ENCODE peak calls at places on chromosomes 13 and 19, in four cellular contexts. B, O, L and E are unnamed samples.
A peak's percentile ranks its signal among the peaks of the same experiment; 100 is the strongest.

GRCh38 chr13:44312898-44313551 is 60.6 kb upstream of the SERP2 start:
- DNase-seq in B (no peak), O (no peak), L (no peak), E (no peak)

GRCh38 chr19:1261863-1262686 is 7.1 kb upstream of the CIRBP start:
- DNase-seq in B (peak; percentile 94), O (peak; percentile 67), L (peak; percentile 79), E (peak; percentile 94)

GRCh38 chr13:105982219-105982618 is 553.2 kb downstream of the EFNB2 start:
- DNase-seq in B (peak; percentile 13), O (no peak), L (no peak), E (no peak)

GRCh38 chr13:33284016-33284415 is 1.5 kb downstream of the STARD13 start:
- DNase-seq in B (no peak), O (no peak), L (no peak), E (no peak)

GRCh38 chr13:109667754-109668360 is 118.5 kb downstream of the IRS2 start:
- DNase-seq in B (no peak), O (no peak), L (no peak), E (no peak)

GRCh38 chr19:30227661-30228112 is 144.5 kb upstream of the ZNF536 start:
- DNase-seq in B (peak; percentile 76), O (peak; percentile 67), L (peak; percentile 73), E (peak; percentile 58)

GRCh38 chr19:49594157-49595005 is 3.4 kb downstream of the PRR12 start:
- DNase-seq in B (peak; percentile 79), O (no peak), L (no peak), E (no peak)

GRCh38 chr13:38783992-38784875 is 97.4 kb downstream of the FREM2 start:
- DNase-seq in B (no peak), O (no peak), L (no peak), E (no peak)

GRCh38 chr19:33193864-33194362 is at the start of gene LRP3:
- DNase-seq in B (peak; percentile 91), O (peak; percentile 59), L (peak; percentile 59), E (peak; percentile 81)

GRCh38 chr19:12680034-12680433 is 1.6 kb downstream of the DHPS start:
- DNase-seq in B (no peak), O (no peak), L (no peak), E (no peak)

GRCh38 chr19:12656899-12657571 is 9.5 kb downstream of the MAN2B1 start:
- DNase-seq in B (no peak), O (no peak), L (no peak), E (no peak)

GRCh38 chr13:50119593-50119992 is 104.3 kb downstream of the KCNRG start:
- DNase-seq in B (no peak), O (no peak), L (no peak), E (no peak)

GRCh38 chr19:36488816-36489138 is 584 bp downstream of the ZNF566 start:
- DNase-seq in B (no peak), O (no peak), L (no peak), E (no peak)

GRCh38 chr19:35845215-35846037 is 6.9 kb downstream of the NPHS1 start:
- DNase-seq in B (peak; percentile 81), O (no peak), L (no peak), E (peak; percentile 57)

GRCh38 chr19:40754611-40755247 is 3.7 kb downstream of the SNRPA start:
- DNase-seq in B (no peak), O (no peak), L (no peak), E (peak; percentile 79)

GRCh38 chr13:36512771-36513170 is 80.5 kb downstream of the CCNA1 start:
- DNase-seq in B (no peak), O (no peak), L (no peak), E (no peak)
- H3K4me3 ChIP-seq in B (no peak overlapping the region), O (no peak overlapping the region), L (no peak overlapping the region), E (no peak overlapping the region)

DNA sequence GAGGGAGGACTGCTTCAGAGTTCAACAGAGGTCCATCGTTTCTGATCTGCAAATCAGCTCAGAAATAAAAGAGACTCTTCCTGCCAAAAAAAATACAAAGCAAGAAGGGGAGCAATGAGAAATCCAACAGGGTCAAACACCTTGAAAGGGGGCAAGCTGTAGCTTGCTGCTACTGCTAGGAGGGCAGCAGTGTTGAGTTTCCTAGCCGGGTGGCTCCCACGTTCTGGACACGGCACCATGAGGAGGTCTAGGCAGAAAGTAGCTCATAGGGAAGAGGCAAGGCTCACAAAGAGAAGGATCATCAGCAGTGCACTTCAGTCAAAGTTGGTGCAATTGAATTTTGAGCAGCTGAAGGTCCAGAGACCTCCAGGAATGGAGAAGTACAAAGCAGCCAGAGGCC is 75.3 kb downstream of the FOXO1 start:
- DNase-seq in B (no peak), O (no peak), L (no peak), E (no peak)
- H3K4me1 ChIP-seq in B (peaks cover 53% of the 10 kb centered on the region), O (peaks cover 17% of the 10 kb centered on the region), L (peaks cover 76% of the 10 kb centered on the region), E (peaks cover 48% of the 10 kb centered on the region)

GRCh38 chr19:14347999-14348889 is 33.0 kb upstream of the ADGRE5 start:
- DNase-seq in B (peak; percentile 94), O (peak; percentile 75), L (peak; percentile 75), E (peak; percentile 64)
- H3K4me3 ChIP-seq in B (peak overlapping the region; percentile 14), O (no peak overlapping the region), L (peak overlapping the region; percentile 27), E (no peak overlapping the region)

DNA sequence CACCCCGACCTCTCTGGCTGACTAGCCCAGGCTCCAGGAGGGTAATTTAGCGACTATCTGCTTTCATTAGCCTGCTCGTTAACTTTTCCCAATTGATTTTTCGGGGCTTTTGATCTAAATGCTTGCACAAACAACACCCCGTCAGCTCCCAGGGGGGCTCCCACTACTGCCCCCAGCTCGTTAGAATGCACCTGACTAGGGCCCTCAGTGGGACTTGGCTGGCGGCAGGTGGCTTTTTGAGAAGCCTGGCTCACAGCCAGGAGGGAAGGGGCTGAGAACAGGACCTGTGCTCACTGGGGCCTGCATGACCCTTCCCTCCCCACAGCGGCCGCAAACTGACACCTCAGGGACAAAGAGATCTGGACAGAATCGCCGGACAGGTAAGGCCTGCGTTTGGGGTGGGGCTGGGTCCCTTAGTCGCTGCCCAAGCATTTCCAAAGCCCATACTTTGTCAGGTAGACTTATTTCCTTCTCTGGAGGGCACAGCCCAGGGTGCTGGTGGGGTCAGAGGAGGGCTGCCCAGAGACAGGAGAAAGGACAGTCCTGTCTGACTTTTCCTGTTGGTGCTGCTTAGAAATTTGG is 7.6 kb upstream of the CD79A start:
- DNase-seq in B (no peak), O (no peak), L (no peak), E (no peak)
- H3K4me1 ChIP-seq in B (peaks cover 98% of the 10 kb centered on the region), O (no peaks in the 10 kb centered on the region), L (peaks cover 46% of the 10 kb centered on the region), E (peaks cover 12% of the 10 kb centered on the region)

GRCh38 chr13:46595918-46596315 is 42.9 kb downstream of the LRCH1 start:
- DNase-seq in B (no peak), O (no peak), L (no peak), E (no peak)

GRCh38 chr13:46598820-46599180 is 45.8 kb downstream of the LRCH1 start:
- DNase-seq in B (no peak), O (no peak), L (no peak), E (no peak)

GRCh38 chr13:46595136-46595917 is 42.4 kb downstream of the LRCH1 start:
- DNase-seq in B (no peak), O (no peak), L (no peak), E (no peak)

GRCh38 chr13:46598140-46598819 is 45.3 kb downstream of the LRCH1 start:
- DNase-seq in B (no peak), O (no peak), L (no peak), E (no peak)

DNA sequence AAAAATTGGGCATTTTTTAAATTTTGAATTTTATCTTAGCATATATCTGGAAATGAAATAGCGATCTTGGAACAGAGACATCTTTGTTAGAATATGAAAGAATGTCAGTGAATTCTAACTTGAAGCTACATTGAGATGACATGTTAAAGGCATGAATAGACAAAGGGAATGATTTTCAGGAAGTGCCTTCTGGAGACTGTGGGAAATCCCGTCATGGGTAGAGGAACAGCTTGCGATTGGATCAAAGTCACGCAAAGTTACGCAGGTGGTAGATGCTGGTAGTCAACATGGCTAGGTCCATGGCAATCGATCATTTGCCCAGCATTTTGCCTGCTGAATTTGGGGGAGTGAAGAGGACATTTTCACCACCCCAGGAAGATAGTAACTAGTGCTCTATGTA is 43.5 kb downstream of the LRCH1 start:
- DNase-seq in B (no peak), O (no peak), L (no peak), E (no peak)
- H3K4me3 ChIP-seq in B (no peak overlapping the region), O (no peak overlapping the region), L (no peak overlapping the region), E (no peak overlapping the region)

GRCh38 chr13:98576215-98576945 is 527 bp downstream of the STK24 start:
- DNase-seq in B (peak; percentile 90), O (peak; percentile 63), L (peak; percentile 67), E (peak; percentile 79)

GRCh38 chr13:98575009-98575866 is 1.7 kb downstream of the STK24 start:
- DNase-seq in B (no peak), O (no peak), L (no peak), E (no peak)

GRCh38 chr13:98577823-98578285 is 947 bp upstream of the STK24 start:
- DNase-seq in B (no peak), O (no peak), L (peak; percentile 28), E (peak; percentile 33)

GRCh38 chr13:98576963-98577822 is at the start of gene STK24:
- DNase-seq in B (peak; percentile 91), O (peak; percentile 81), L (peak; percentile 85), E (peak; percentile 82)

DNA sequence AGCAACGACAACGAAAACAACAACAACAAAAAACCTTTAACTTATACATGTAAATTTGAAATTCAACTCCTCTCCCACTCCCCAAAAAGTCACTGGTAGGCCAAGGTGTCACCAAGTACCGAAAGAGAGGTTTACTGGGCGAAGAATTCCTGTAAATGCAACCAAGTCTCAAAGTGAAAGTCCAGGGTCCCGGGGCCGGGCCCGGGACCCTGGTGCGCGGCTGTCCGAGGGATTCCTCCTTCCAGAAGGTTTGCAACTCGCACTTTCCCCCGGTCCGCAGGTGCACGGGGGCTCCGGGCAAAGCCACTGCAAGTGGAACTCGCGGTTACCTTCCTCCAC is 1.1 kb downstream of the STK24 start:
- DNase-seq in B (no peak), O (no peak), L (no peak), E (no peak)
- H3K4me1 ChIP-seq in B (peaks cover 57% of the 10 kb centered on the region), O (peaks cover 11% of the 10 kb centered on the region), L (peaks cover 58% of the 10 kb centered on the region), E (peaks cover 15% of the 10 kb centered on the region)

DNA sequence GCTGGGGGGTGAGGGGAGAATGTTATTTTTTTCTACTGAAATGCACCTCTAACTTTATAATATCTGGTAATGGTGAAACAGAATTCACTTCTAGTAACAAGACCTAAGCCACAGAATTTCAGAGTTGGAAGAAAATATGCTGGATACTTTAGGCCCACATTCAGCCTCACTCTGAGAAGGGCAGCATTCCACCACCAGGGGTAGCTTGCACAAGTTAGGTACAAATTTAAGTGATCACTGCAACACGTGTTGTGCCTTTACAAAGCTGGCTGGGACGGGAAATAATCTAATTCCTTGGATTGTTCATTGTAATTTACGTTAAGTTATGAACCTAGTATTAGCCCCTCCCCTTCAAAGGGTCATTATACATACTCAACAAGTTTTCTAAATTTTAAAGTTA is 192.3 kb downstream of the RGCC start:
- DNase-seq in B (no peak), O (no peak), L (no peak), E (no peak)
- H3K4me3 ChIP-seq in B (no peak overlapping the region), O (no peak overlapping the region), L (no peak overlapping the region), E (no peak overlapping the region)

GRCh38 chr19:2500157-2500556 is 24.2 kb downstream of the GADD45B start:
- DNase-seq in B (no peak), O (no peak), L (no peak), E (no peak)
- H3K4me1 ChIP-seq in B (peaks cover 25% of the 10 kb centered on the region), O (peaks cover 6% of the 10 kb centered on the region), L (peaks cover 14% of the 10 kb centered on the region), E (peaks cover 10% of the 10 kb centered on the region)